ENCODE peak calls at places on chromosome 5, in five cellular contexts. V is cardiac muscle cell; W is CD8-positive, alpha-beta T cell; R is pancreas; J is lung. T is an unnamed sample.

GRCh38 chr5:154947778-154948177 is 6.9 kb downstream of the MRPL22 start:
- DNase-seq in R (no peak), W (no peak), J (no peak), V (no peak), T (no peak)

GRCh38 chr5:40405985-40406384 is 273.7 kb upstream of the PTGER4 start:
- DNase-seq in V (no peak), R (no peak), W (no peak), J (no peak), T (no peak)

GRCh38 chr5:52997424-52997823 is 8.3 kb downstream of the ITGA2 start:
- DNase-seq in R (no peak), J (no peak), W (no peak), V (no peak), T (no peak)

GRCh38 chr5:102958481-102959011 is 161.4 kb downstream of the GIN1 start:
- DNase-seq in J (no peak), W (no peak), R (no peak), V (peak; percentile 56), T (peak; percentile 61)

GRCh38 chr5:1783214-1783551 is 16.5 kb downstream of the MRPL36 start:
- DNase-seq in J (no peak), V (no peak), W (no peak), R (peak; percentile 22), T (no peak)

GRCh38 chr5:160693831-160694473 is 158.1 kb downstream of the ATP10B start:
- DNase-seq in R (no peak), W (no peak), J (no peak), V (no peak), T (no peak)

GRCh38 chr5:142432369-142432863 is 107.6 kb upstream of the SPRY4 start:
- DNase-seq in W (no peak), J (peak; percentile 42), V (no peak), R (no peak), T (no peak)

GRCh38 chr5:14189680-14190079 is 46.5 kb downstream of the TRIO start:
- DNase-seq in R (no peak), J (no peak), W (no peak), V (no peak), T (no peak)

GRCh38 chr5:128276537-128277216 is 193.1 kb downstream of the SLC12A2 start:
- DNase-seq in R (no peak), W (no peak), V (peak; percentile 44), J (no peak), T (no peak)

GRCh38 chr5:1103505-1104326 is 8.1 kb downstream of the SLC12A7 start:
- DNase-seq in W (no peak), J (peak; percentile 63), V (peak; percentile 29), R (peak; percentile 76), T (no peak)

GRCh38 chr5:37005252-37005651 is 128.7 kb downstream of the NIPBL start:
- DNase-seq in J (no peak), W (no peak), V (peak; percentile 71), R (no peak), T (peak; percentile 14)
- H3K4me3 ChIP-seq in J (no peak overlapping the region), W (no peak overlapping the region), V (no peak overlapping the region), R (no peak overlapping the region), T (no peak overlapping the region)

GRCh38 chr5:119682372-119682771 is 53.0 kb downstream of the FAM170A start:
- DNase-seq in V (no peak), J (no peak), R (no peak), W (no peak), T (no peak)

GRCh38 chr5:119680080-119680479 is 50.7 kb downstream of the FAM170A start:
- DNase-seq in R (peak; percentile 50), J (no peak), W (no peak), V (no peak), T (no peak)

GRCh38 chr5:119681734-119682133 is 52.4 kb downstream of the FAM170A start:
- DNase-seq in V (no peak), J (no peak), W (no peak), R (no peak), T (no peak)

DNA sequence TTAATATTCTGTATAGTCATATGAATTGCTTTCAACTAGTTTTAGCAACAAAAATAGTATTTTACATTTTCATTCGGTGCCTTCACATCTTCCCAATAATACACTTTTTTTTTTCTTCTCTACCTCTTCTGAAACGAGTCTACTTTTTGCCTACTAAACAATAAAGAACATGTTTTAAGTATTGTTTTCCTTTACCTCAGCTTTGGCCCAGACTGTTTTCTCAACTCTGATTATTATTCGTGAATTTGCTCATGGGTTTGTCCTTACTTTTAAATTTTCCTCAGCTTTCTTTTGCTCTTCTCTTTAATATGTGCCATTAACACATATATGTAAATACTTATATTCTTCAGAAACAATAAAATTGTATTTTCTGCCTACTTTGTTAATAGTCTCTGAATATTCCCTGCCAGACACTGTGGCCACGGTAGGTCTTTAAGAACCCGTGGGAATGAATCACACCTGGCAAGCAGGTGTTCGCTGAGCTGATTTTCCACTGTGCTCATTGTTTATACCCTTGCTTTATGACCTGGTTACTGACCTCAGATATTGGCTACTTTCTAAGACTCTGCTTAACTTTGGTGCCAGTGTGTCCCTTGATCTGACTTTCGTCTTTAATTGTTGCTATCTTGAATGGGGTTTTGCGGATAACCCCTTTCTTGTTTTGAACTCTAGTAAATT is 49.1 kb downstream of the FAM170A start:
- DNase-seq in V (no peak), W (no peak), R (peak; percentile 82), J (no peak), T (no peak)
- TF ChIP-seq CTCF in V (no peak), W (no peak), R (no peak), J (no peak), T (no peak)

DNA sequence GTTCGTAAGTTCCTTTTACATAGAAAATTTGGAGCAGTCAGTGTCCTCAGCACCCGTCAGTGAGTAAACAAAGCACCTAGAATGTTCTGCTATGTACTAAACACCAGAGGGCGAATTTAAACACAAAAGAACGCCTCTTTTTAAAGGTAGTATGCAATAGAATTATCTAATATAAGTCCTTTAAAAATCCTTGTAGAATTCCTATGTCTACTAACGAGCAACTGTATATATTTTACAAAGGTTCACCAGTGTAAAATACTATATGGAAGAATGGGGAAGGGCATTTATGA is 499 bp upstream of the TMEM232 start:
- DNase-seq in J (no peak), R (no peak), W (no peak), V (no peak), T (no peak)
- H3K4me3 ChIP-seq in J (no peak overlapping the region), R (peak overlapping the region; percentile 32), W (peak overlapping the region; percentile 41), V (peak overlapping the region; percentile 44), T (peak overlapping the region; percentile 69)

DNA sequence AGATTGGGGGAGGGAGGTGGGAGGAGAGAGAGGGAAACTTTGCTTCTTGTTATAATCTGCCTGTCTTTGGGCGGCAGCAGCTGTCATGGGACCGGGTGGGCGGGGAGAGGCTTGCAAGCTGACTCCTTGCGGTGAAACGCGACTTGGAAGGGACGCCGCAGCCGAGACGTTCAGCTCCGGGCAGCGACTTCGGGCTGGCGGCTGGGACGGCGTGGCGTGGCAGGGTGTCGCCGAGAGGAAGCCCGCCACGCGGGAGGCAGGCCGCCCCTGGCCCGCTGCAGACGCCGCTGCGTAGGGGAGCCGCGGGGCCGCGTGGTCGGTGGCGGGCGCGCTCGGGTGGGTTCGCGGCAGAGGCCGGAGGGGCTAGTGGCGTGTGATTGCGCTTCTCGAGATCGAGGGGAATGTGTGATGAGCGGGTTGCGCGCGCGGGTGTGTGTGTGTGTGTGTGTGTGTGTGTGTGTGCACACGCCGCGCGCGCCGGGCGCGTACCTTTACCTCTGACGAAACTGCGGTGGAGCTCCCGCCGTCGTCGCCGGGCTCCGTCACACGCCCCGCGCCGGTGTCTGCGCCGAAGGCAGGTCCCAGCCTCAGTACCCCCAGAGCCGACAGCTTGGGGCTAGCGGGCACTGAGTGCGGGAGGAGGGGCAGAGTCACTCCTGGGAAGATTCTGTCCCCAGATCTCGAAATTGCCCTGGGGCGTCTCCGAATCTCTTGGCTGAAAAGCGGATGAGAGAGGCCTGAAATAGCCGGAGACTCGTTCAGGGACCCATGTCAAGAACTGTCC is 1.7 kb downstream of the PPARGC1B start:
- DNase-seq in R (peak; percentile 81), J (peak; percentile 85), V (peak; percentile 82), W (peak; percentile 50), T (peak; percentile 48)
- TF ChIP-seq CTCF in R (no peak), J (no peak), V (no peak), W (no peak), T (no peak)